ENCODE peak calls at places on chromosomes 5 and 9, in nine cellular contexts. D is stimulated activated CD4-positive, alpha-beta T cell treated with anti-CD3 and anti-CD28 coated beads, Interleukin-1b, Interleukin-23, amount 100 ng/mL, for 4 hours; G is hepatocyte; E is activated T-cell treated with anti-CD3 and anti-CD28 coated beads, Interleukin-2, amount 50 U/mL, for 4 hours; H is esophagus squamous epithelium; O is natural killer cell treated with Interleukin-12 subunit alpha and Interleukin-12 subunit beta and Interleukin-15 and Interleukin-18, amount 100 ng/mL, for 72 hours; T is stimulated activated naive CD4-positive, alpha-beta T cell; V is T-helper 2 cell; N is GM19239. B is an unnamed sample.

GRCh38 chr5:39394946-39395345 is 29.8 kb downstream of the DAB2 start:
- DNase-seq in T (no peak), N (no peak), E (no peak), D (no peak), G (no peak), V (no peak), H (no peak), O (no peak), B (no peak)

GRCh38 chr5:159198063-159199036 is 11.0 kb downstream of the RNF145 start:
- DNase-seq in E (no peak), G (no peak), N (peak), T (peak), V (no peak), O (no peak), D (no peak), H (no peak), B (no peak)

GRCh38 chr5:78320461-78320860 is 26.0 kb upstream of the AP3B1 start:
- DNase-seq in D (no peak), O (no peak), T (no peak), E (no peak), H (no peak), G (peak), N (no peak), V (no peak), B (no peak)

GRCh38 chr5:175015028-175015427 is 290.6 kb downstream of the MSX2 start:
- DNase-seq in E (no peak), V (no peak), O (no peak), N (no peak), T (no peak), G (peak), D (no peak), H (no peak), B (no peak)

GRCh38 chr9:116868212-116868611 is 181.1 kb downstream of the TRIM32 start:
- DNase-seq in O (no peak), V (no peak), E (no peak), T (no peak), H (no peak), D (no peak), N (no peak), G (peak), B (no peak)

GRCh38 chr5:121108725-121109124 is 644.6 kb downstream of the PRR16 start:
- DNase-seq in V (no peak), O (no peak), H (no peak), E (no peak), T (no peak), N (no peak), G (no peak), D (no peak), B (no peak)

GRCh38 chr9:94086961-94087360 is 2.7 kb downstream of the PTPDC1 start:
- DNase-seq in N (no peak), O (no peak), T (no peak), G (no peak), V (no peak), E (no peak), H (no peak), D (no peak), B (no peak)

GRCh38 chr5:132446621-132447020 is 44.0 kb downstream of the IRF1 start:
- DNase-seq in V (no peak), H (no peak), T (no peak), O (no peak), D (no peak), E (no peak), N (no peak), G (no peak), B (no peak)

GRCh38 chr9:98191615-98192502 is 578 bp downstream of the CORO2A start:
- DNase-seq in G (peak), T (peak), H (no peak), N (no peak), E (peak), O (no peak), V (peak), D (peak), B (peak)

GRCh38 chr9:73869261-73869660 is 627.9 kb upstream of the RORB start:
- DNase-seq in O (peak), E (no peak), V (no peak), D (no peak), N (peak), T (no peak), G (peak), H (no peak), B (peak)

GRCh38 chr9:90838761-90839160 is 37.1 kb downstream of the SYK start:
- DNase-seq in N (no peak), E (no peak), D (no peak), G (no peak), H (no peak), O (no peak), V (no peak), T (no peak), B (no peak)

GRCh38 chr5:78735834-78736463 is 87.4 kb upstream of the LHFPL2 start:
- DNase-seq in E (no peak), O (no peak), H (no peak), D (no peak), T (no peak), V (no peak), N (no peak), G (no peak), B (no peak)

GRCh38 chr5:71680510-71680909 is 38.6 kb upstream of the CARTPT start:
- DNase-seq in H (no peak), N (no peak), O (no peak), G (no peak), V (no peak), T (no peak), E (no peak), D (no peak), B (no peak)

GRCh38 chr9:118674942-118675341 is 694.3 kb downstream of the BRINP1 start:
- DNase-seq in N (no peak), V (no peak), D (no peak), O (no peak), G (no peak), E (no peak), H (no peak), T (no peak), B (no peak)

GRCh38 chr5:138699482-138699881 is 53.7 kb upstream of the CTNNA1 start:
- DNase-seq in G (no peak), N (no peak), E (no peak), D (no peak), V (no peak), H (no peak), O (no peak), T (no peak), B (no peak)

GRCh38 chr9:137316012-137316981 is 14.2 kb upstream of the NRARP start:
- DNase-seq in H (no peak), T (no peak), V (no peak), D (no peak), E (peak), N (peak), G (peak), O (no peak), B (no peak)

GRCh38 chr5:103582364-103582763 is 19.8 kb upstream of the NUDT12 start:
- DNase-seq in D (no peak), G (peak), E (no peak), O (no peak), T (no peak), H (no peak), V (no peak), N (no peak), B (no peak)

GRCh38 chr9:79699479-79699878 is 127.7 kb downstream of the TLE4 start:
- DNase-seq in D (no peak), E (no peak), N (no peak), V (no peak), T (no peak), O (no peak), H (no peak), G (no peak), B (no peak)

GRCh38 chr5:41575110-41575779 is 64.8 kb upstream of the PLCXD3 start:
- DNase-seq in D (no peak), N (no peak), H (no peak), T (no peak), O (no peak), G (no peak), E (no peak), V (no peak), B (no peak)

GRCh38 chr5:142512680-142513042 is 173.2 kb downstream of the FGF1 start:
- DNase-seq in E (no peak), G (no peak), D (no peak), H (no peak), N (no peak), T (no peak), O (no peak), V (no peak), B (no peak)

GRCh38 chr5:103262422-103262871 is 3.9 kb downstream of the MACIR start:
- DNase-seq in G (peak), T (no peak), V (no peak), O (no peak), N (no peak), D (no peak), E (no peak), H (no peak), B (no peak)

GRCh38 chr5:146467729-146468128 is 20.6 kb downstream of the TCERG1 start:
- DNase-seq in H (no peak), V (no peak), T (no peak), N (no peak), D (no peak), G (no peak), O (no peak), E (no peak), B (no peak)

GRCh38 chr9:78549711-78550110 is 252.8 kb downstream of the PSAT1 start:
- DNase-seq in N (no peak), D (no peak), T (no peak), O (no peak), V (no peak), H (no peak), G (no peak), E (no peak), B (no peak)

GRCh38 chr9:127550277-127550676 is 61.8 kb upstream of the STXBP1 start:
- DNase-seq in H (no peak), O (no peak), N (no peak), E (no peak), D (no peak), G (no peak), V (no peak), T (no peak), B (no peak)

GRCh38 chr5:100479079-100479688 is 56.0 kb upstream of the FAM174A start:
- DNase-seq in V (no peak), G (peak), N (no peak), E (no peak), T (peak), D (no peak), H (no peak), O (no peak), B (no peak)

GRCh38 chr9:69130456-69131441 is 43.3 kb upstream of the TJP2 start:
- DNase-seq in T (no peak), E (no peak), D (no peak), H (no peak), V (no peak), G (no peak), O (no peak), N (no peak), B (no peak)